ENCODE peak calls at places on chromosomes 7 and 10, in five cellular contexts. One of them, this sample, is unnamed.

GRCh38 chr10:52769966-52770365 is 2.6 kb downstream of the MBL2 start:
- DNase-seq in H1: peak; percentile 17
- DNase-seq in mesenchymal stem cell: no peak
- DNase-seq in neuronal stem cell: no peak
- DNase-seq in trophoblast cell: no peak
- DNase-seq in this sample: no peak

GRCh38 chr7:85074016-85074415 is 112.8 kb downstream of the SEMA3D start:
- DNase-seq in trophoblast cell: no peak
- DNase-seq in mesenchymal stem cell: no peak
- DNase-seq in neuronal stem cell: no peak
- DNase-seq in H1: no peak
- DNase-seq in this sample: peak; percentile 10

GRCh38 chr10:101375073-101375472 is 21.1 kb downstream of the BTRC start:
- DNase-seq in mesenchymal stem cell: no peak
- DNase-seq in neuronal stem cell: no peak
- DNase-seq in trophoblast cell: no peak
- DNase-seq in H1: no peak
- DNase-seq in this sample: no peak

GRCh38 chr10:74244097-74244685 is 93.2 kb downstream of the ADK start:
- DNase-seq in H1: no peak
- DNase-seq in trophoblast cell: peak; percentile 8
- DNase-seq in mesenchymal stem cell: peak; percentile 56
- DNase-seq in neuronal stem cell: peak; percentile 21
- DNase-seq in this sample: peak; percentile 73

GRCh38 chr10:34087095-34087418 is 728.0 kb downstream of the PARD3 start:
- DNase-seq in neuronal stem cell: no peak
- DNase-seq in trophoblast cell: no peak
- DNase-seq in H1: no peak
- DNase-seq in mesenchymal stem cell: no peak
- DNase-seq in this sample: no peak

GRCh38 chr10:5534880-5535856 is 10.4 kb downstream of the CALML3 start:
- DNase-seq in mesenchymal stem cell: peak; percentile 77
- DNase-seq in H1: no peak
- DNase-seq in trophoblast cell: no peak
- DNase-seq in neuronal stem cell: no peak
- DNase-seq in this sample: peak; percentile 80

GRCh38 chr10:69318997-69319727 is 40.9 kb downstream of the HK1 start:
- DNase-seq in H1: no peak
- DNase-seq in mesenchymal stem cell: peak; percentile 80
- DNase-seq in trophoblast cell: peak; percentile 65
- DNase-seq in neuronal stem cell: no peak
- DNase-seq in this sample: peak; percentile 53

GRCh38 chr7:43364391-43364790 is 218.5 kb upstream of the STK17A start:
- DNase-seq in trophoblast cell: no peak
- DNase-seq in H1: no peak
- DNase-seq in neuronal stem cell: no peak
- DNase-seq in mesenchymal stem cell: no peak
- DNase-seq in this sample: no peak

GRCh38 chr7:693280-693679 is 33.2 kb upstream of the DNAAF5 start:
- DNase-seq in H1: no peak
- DNase-seq in neuronal stem cell: no peak
- DNase-seq in mesenchymal stem cell: no peak
- DNase-seq in trophoblast cell: no peak
- DNase-seq in this sample: no peak

GRCh38 chr10:19658131-19658530 is 158.1 kb upstream of the PLXDC2 start:
- DNase-seq in mesenchymal stem cell: peak; percentile 39
- DNase-seq in H1: no peak
- DNase-seq in neuronal stem cell: no peak
- DNase-seq in trophoblast cell: no peak
- DNase-seq in this sample: peak; percentile 68

GRCh38 chr10:13865758-13866491 is 279.2 kb downstream of the PRPF18 start:
- DNase-seq in neuronal stem cell: no peak
- DNase-seq in H1: no peak
- DNase-seq in mesenchymal stem cell: peak; percentile 86
- DNase-seq in trophoblast cell: peak; percentile 86
- DNase-seq in this sample: peak; percentile 80

GRCh38 chr10:108561649-108562048 is 1361.7 kb downstream of the XPNPEP1 start:
- DNase-seq in mesenchymal stem cell: no peak
- DNase-seq in trophoblast cell: no peak
- DNase-seq in neuronal stem cell: no peak
- DNase-seq in H1: no peak
- DNase-seq in this sample: no peak

GRCh38 chr10:114697061-114697598 is 39.1 kb upstream of the ABLIM1 start:
- DNase-seq in mesenchymal stem cell: peak; percentile 40
- DNase-seq in trophoblast cell: no peak
- DNase-seq in neuronal stem cell: no peak
- DNase-seq in H1: no peak
- DNase-seq in this sample: peak; percentile 37

GRCh38 chr10:58107506-58107905 is 160.2 kb downstream of the IPMK start:
- DNase-seq in trophoblast cell: no peak
- DNase-seq in mesenchymal stem cell: peak; percentile 45
- DNase-seq in H1: no peak
- DNase-seq in neuronal stem cell: no peak
- DNase-seq in this sample: peak; percentile 72

GRCh38 chr7:35749548-35749947 is 51.3 kb upstream of the SEPTIN7 start:
- DNase-seq in H1: no peak
- DNase-seq in trophoblast cell: peak; percentile 53
- DNase-seq in mesenchymal stem cell: peak; percentile 65
- DNase-seq in neuronal stem cell: no peak
- DNase-seq in this sample: peak; percentile 23

GRCh38 chr7:113891031-113891350 is 27.8 kb downstream of the PPP1R3A start:
- DNase-seq in neuronal stem cell: no peak
- DNase-seq in mesenchymal stem cell: no peak
- DNase-seq in H1: no peak
- DNase-seq in trophoblast cell: no peak
- DNase-seq in this sample: no peak

GRCh38 chr7:18504965-18505364 is 9.4 kb downstream of the HDAC9 start:
- DNase-seq in trophoblast cell: no peak
- DNase-seq in neuronal stem cell: no peak
- DNase-seq in H1: no peak
- DNase-seq in mesenchymal stem cell: no peak
- DNase-seq in this sample: no peak

GRCh38 chr10:49569031-49569765 is 30.3 kb upstream of the ERCC6 start:
- DNase-seq in neuronal stem cell: no peak
- DNase-seq in mesenchymal stem cell: peak; percentile 35
- DNase-seq in trophoblast cell: peak; percentile 43
- DNase-seq in H1: no peak
- DNase-seq in this sample: peak; percentile 51

GRCh38 chr10:88963318-88963717 is 10.7 kb upstream of the ACTA2 start:
- DNase-seq in neuronal stem cell: no peak
- DNase-seq in H1: no peak
- DNase-seq in mesenchymal stem cell: no peak
- DNase-seq in trophoblast cell: no peak
- DNase-seq in this sample: no peak

GRCh38 chr7:1700086-1700485 is 30.0 kb downstream of the ELFN1 start:
- DNase-seq in mesenchymal stem cell: no peak
- DNase-seq in H1: peak; percentile 29
- DNase-seq in neuronal stem cell: no peak
- DNase-seq in trophoblast cell: no peak
- DNase-seq in this sample: no peak

GRCh38 chr10:97911217-97911616 is 61.6 kb downstream of the GOLGA7B start:
- DNase-seq in H1: no peak
- DNase-seq in trophoblast cell: no peak
- DNase-seq in neuronal stem cell: no peak
- DNase-seq in mesenchymal stem cell: no peak
- DNase-seq in this sample: no peak

GRCh38 chr10:119815671-119816070 is 57.0 kb downstream of the MCMBP start:
- DNase-seq in H1: no peak
- DNase-seq in neuronal stem cell: no peak
- DNase-seq in mesenchymal stem cell: no peak
- DNase-seq in trophoblast cell: no peak
- DNase-seq in this sample: no peak

GRCh38 chr10:119824299-119824698 is 48.3 kb downstream of the MCMBP start:
- DNase-seq in neuronal stem cell: no peak
- DNase-seq in mesenchymal stem cell: no peak
- DNase-seq in H1: no peak
- DNase-seq in trophoblast cell: no peak
- DNase-seq in this sample: no peak

GRCh38 chr10:119817991-119818888 is 54.4 kb downstream of the MCMBP start:
- DNase-seq in mesenchymal stem cell: peak; percentile 84
- DNase-seq in trophoblast cell: peak; percentile 86
- DNase-seq in neuronal stem cell: peak; percentile 92
- DNase-seq in H1: peak; percentile 96
- DNase-seq in this sample: peak; percentile 53

GRCh38 chr10:119818889-119819270 is 53.8 kb downstream of the MCMBP start:
- DNase-seq in H1: no peak
- DNase-seq in mesenchymal stem cell: no peak
- DNase-seq in neuronal stem cell: peak; percentile 62
- DNase-seq in trophoblast cell: no peak
- DNase-seq in this sample: no peak

DNA sequence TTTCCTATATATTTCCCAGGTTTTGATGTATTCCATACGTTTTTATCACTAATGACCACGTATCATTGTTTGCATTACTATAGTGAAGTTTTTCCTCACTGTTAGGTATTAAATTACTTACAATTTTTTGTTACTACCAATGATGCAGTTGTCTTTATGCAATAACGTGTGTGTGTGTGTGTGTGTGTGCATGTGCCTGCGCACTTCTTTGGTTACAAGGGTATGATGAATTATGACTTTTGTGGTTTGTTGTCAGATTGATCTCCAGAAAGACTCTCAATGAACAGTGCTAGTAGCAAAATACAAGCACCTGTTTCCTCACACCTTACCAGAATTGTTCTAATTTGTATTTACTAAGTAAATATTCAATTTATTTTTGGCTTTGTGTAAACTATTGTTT is 51.5 kb downstream of the MCMBP start:
- DNase-seq in mesenchymal stem cell: no peak
- DNase-seq in H1: no peak
- DNase-seq in neuronal stem cell: no peak
- DNase-seq in trophoblast cell: no peak
- DNase-seq in this sample: no peak
- H2BK120ac ChIP-seq in mesenchymal stem cell: no peak overlapping the region
- H2BK120ac ChIP-seq in H1: no peak overlapping the region
- H2BK120ac ChIP-seq in neuronal stem cell: no peak overlapping the region
- H2BK120ac ChIP-seq in trophoblast cell: no peak overlapping the region
- H2BK120ac ChIP-seq in this sample: no peak overlapping the region

DNA sequence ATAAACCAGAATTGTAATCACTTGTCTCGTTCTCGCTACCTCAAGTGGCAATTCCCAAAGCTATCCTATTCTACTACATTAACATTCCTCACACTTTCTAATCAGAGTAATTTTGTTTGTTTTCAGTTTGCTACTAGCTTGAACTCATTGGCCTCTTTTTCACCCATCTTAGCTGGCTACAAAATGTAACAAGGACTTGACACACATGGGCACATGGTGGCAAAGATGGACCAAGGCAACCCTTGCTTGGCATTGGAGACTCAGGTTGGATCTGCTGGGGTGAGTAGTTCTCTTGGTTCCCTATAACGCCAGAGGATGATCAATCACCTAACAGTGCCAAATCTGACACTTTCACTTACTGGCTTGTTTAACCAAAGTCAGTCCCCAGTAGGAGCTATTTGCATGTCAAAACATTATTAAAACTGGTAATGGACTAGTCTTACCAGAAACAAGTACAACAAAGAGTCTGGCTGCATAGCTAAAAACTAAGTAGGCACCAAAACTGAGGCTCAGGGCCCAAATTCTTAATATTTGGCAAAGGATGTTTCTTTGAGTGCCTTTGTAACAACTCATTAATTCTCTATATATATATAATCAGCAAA is 1.9 kb downstream of the USP6NL start:
- DNase-seq in H1: no peak
- DNase-seq in trophoblast cell: no peak
- DNase-seq in neuronal stem cell: no peak
- DNase-seq in mesenchymal stem cell: peak; percentile 13
- DNase-seq in this sample: no peak
- H3K4me3 ChIP-seq in H1: no peak overlapping the region
- H3K4me3 ChIP-seq in trophoblast cell: no peak overlapping the region
- H3K4me3 ChIP-seq in neuronal stem cell: no peak overlapping the region
- H3K4me3 ChIP-seq in mesenchymal stem cell: no peak overlapping the region
- H3K4me3 ChIP-seq in this sample: no peak overlapping the region

GRCh38 chr10:132264966-132265877 is 42.5 kb downstream of the STK32C start:
- DNase-seq in H1: no peak
- DNase-seq in mesenchymal stem cell: no peak
- DNase-seq in neuronal stem cell: no peak
- DNase-seq in trophoblast cell: no peak
- DNase-seq in this sample: peak; percentile 44
- H3K14ac ChIP-seq in H1: no peak overlapping the region
- H3K14ac ChIP-seq in mesenchymal stem cell: no peak overlapping the region
- H3K14ac ChIP-seq in neuronal stem cell: no peak overlapping the region
- H3K14ac ChIP-seq in trophoblast cell: no peak overlapping the region
- H3K14ac ChIP-seq in this sample: no peak overlapping the region

GRCh38 chr7:81549484-81550016 is 220.3 kb downstream of the HGF start:
- DNase-seq in mesenchymal stem cell: no peak
- DNase-seq in neuronal stem cell: no peak
- DNase-seq in H1: peak; percentile 52
- DNase-seq in trophoblast cell: no peak
- DNase-seq in this sample: no peak
- H2BK120ac ChIP-seq in mesenchymal stem cell: no peak overlapping the region
- H2BK120ac ChIP-seq in neuronal stem cell: no peak overlapping the region
- H2BK120ac ChIP-seq in H1: peak overlapping the region; percentile 33
- H2BK120ac ChIP-seq in trophoblast cell: no peak overlapping the region
- H2BK120ac ChIP-seq in this sample: no peak overlapping the region

DNA sequence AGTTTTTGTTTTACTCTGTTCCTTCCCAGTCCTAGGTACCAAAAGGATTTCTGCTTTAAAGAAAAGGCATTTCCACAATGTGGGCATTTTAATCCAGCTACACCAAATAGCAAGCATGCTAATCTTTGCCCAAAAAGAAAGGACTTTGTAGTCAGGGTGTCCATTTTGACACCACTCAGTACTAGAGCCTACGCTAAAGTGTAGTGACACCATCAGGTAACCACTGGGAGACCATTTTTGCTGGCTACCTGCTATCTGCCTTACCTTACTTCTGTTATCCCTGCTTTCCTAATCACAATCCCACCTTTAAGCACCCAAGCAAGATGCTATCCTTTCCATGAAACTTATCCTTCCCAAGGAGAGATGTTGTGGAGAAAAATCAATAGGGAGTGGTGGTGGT is 129.7 kb downstream of the VPS50 start:
- DNase-seq in neuronal stem cell: no peak
- DNase-seq in mesenchymal stem cell: no peak
- DNase-seq in H1: no peak
- DNase-seq in trophoblast cell: no peak
- DNase-seq in this sample: no peak
- H3K4me3 ChIP-seq in neuronal stem cell: no peak overlapping the region
- H3K4me3 ChIP-seq in mesenchymal stem cell: no peak overlapping the region
- H3K4me3 ChIP-seq in H1: no peak overlapping the region
- H3K4me3 ChIP-seq in trophoblast cell: no peak overlapping the region
- H3K4me3 ChIP-seq in this sample: no peak overlapping the region

DNA sequence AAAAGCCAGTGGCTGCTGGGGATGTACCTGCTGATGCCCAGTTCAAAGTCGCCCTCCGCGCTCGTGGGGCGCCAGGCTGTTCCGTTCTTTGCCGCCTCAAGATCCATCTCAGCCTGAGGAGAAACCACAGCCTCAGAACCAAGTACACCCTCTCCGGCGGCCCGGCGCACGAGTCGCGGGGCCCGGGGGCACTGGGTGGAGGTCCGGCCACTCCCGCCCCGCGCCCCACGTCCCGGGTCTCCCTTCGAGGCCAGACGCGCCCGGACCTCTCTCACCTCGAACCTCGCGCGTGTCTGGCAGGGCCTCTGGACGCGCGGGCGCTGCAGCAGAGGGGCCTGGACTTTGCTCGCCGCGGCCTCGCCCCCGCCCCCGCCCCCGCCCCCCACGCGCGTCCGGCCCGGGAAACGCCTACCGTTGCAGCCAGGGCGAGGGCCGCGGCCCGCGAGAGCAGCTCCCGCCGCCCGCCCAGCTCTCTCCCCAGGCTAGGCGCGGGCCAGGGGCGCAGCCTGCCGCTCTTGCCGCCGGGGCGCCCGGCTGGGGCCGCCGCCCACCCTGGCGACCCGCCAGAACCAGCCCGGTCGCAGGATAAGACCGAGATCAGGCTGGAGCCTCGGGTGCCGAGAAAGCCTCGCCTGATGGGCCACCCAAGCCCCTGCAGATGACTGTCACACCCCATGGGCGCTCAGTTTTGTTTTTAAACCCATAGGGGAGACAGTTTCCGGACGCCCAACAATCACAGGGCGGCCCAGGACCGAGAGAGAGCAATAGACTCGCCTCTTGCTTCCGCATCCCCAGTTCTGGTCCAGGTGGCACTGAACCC is at the start of gene ABCB4:
- DNase-seq in trophoblast cell: no peak
- DNase-seq in neuronal stem cell: no peak
- DNase-seq in mesenchymal stem cell: no peak
- DNase-seq in H1: peak; percentile 54
- DNase-seq in this sample: no peak
- H3K14ac ChIP-seq in trophoblast cell: no peak within 1 kb of the TSS
- H3K14ac ChIP-seq in neuronal stem cell: peak within 1 kb of the TSS; percentile 85
- H3K14ac ChIP-seq in mesenchymal stem cell: no peak within 1 kb of the TSS
- H3K14ac ChIP-seq in H1: no peak within 1 kb of the TSS
- H3K14ac ChIP-seq in this sample: no peak within 1 kb of the TSS

This sample was measured in IMR-90.